ENCODE peak calls at places on chromosome 21, in seven cellular contexts. X, F, N, P, W, C and Q are unnamed samples.

GRCh38 chr21:15849925-15850324 is 120.1 kb downstream of the USP25 start:
- DNase-seq in X (no peak), F (no peak), N (no peak), P (no peak), W (no peak), C (no peak), Q (no peak)

GRCh38 chr21:44653123-44653522 is 1.3 kb downstream of the KRTAP12-4 start:
- DNase-seq in X (no peak), F (no peak), N (no peak), P (no peak), W (no peak), C (no peak), Q (no peak)

GRCh38 chr21:38839683-38840286 is 34.1 kb downstream of the ETS2 start:
- DNase-seq in X (peak), F (no peak), N (no peak), P (no peak), W (no peak), C (no peak), Q (no peak)

GRCh38 chr21:15112858-15113257 is 48.1 kb upstream of the NRIP1 start:
- DNase-seq in X (no peak), F (no peak), N (no peak), P (no peak), W (no peak), C (no peak), Q (no peak)

GRCh38 chr21:42315296-42315891 is at the start of gene TFF3:
- DNase-seq in X (no peak), F (no peak), N (no peak), P (no peak), W (peak), C (no peak), Q (no peak)

GRCh38 chr21:37458669-37459276 is 92.2 kb downstream of the DYRK1A start:
- DNase-seq in X (no peak), F (no peak), N (no peak), P (no peak), W (no peak), C (no peak), Q (no peak)

GRCh38 chr21:18987515-18988026 is 584.0 kb upstream of the TMPRSS15 start:
- DNase-seq in X (no peak), F (no peak), N (no peak), P (no peak), W (no peak), C (no peak), Q (no peak)

GRCh38 chr21:35294231-35294898 is 245.3 kb upstream of the RUNX1 start:
- DNase-seq in X (no peak), F (no peak), N (no peak), P (no peak), W (peak), C (no peak), Q (no peak)

GRCh38 chr21:32545948-32546441 is 39.3 kb downstream of the TCP10L start:
- DNase-seq in X (peak), F (no peak), N (no peak), P (no peak), W (no peak), C (no peak), Q (no peak)